ENCODE peak calls at places on chromosomes 3 and 15, in ten cellular contexts. One of them, this sample, is unnamed.

GRCh38 chr3:111369953-111370352 is 172.0 kb upstream of the CD96 start:
- DNase-seq in Peyer's patch: no peak
- DNase-seq in body of pancreas: no peak
- DNase-seq in A549: no peak
- DNase-seq in spleen: no peak
- DNase-seq in uterus: no peak
- DNase-seq in heart left ventricle: no peak
- DNase-seq in breast epithelium: no peak
- DNase-seq in lower leg skin: no peak
- DNase-seq in upper lobe of left lung: no peak
- DNase-seq in this sample: no peak

GRCh38 chr3:44110643-44111042 is 131.0 kb upstream of the TOPAZ1 start:
- DNase-seq in Peyer's patch: no peak
- DNase-seq in body of pancreas: no peak
- DNase-seq in A549: no peak
- DNase-seq in spleen: no peak
- DNase-seq in uterus: no peak
- DNase-seq in heart left ventricle: no peak
- DNase-seq in breast epithelium: no peak
- DNase-seq in lower leg skin: no peak
- DNase-seq in upper lobe of left lung: no peak
- DNase-seq in this sample: no peak

GRCh38 chr15:61946778-61947177 is 113.5 kb downstream of the VPS13C start:
- DNase-seq in Peyer's patch: no peak
- DNase-seq in body of pancreas: no peak
- DNase-seq in A549: no peak
- DNase-seq in spleen: no peak
- DNase-seq in uterus: no peak
- DNase-seq in heart left ventricle: no peak
- DNase-seq in breast epithelium: no peak
- DNase-seq in lower leg skin: no peak
- DNase-seq in upper lobe of left lung: no peak
- DNase-seq in this sample: no peak

GRCh38 chr3:25007974-25008658 is 419.9 kb upstream of the RARB start:
- DNase-seq in Peyer's patch: no peak
- DNase-seq in body of pancreas: peak; percentile 21
- DNase-seq in A549: no peak
- DNase-seq in spleen: no peak
- DNase-seq in uterus: peak; percentile 26
- DNase-seq in heart left ventricle: no peak
- DNase-seq in breast epithelium: no peak
- DNase-seq in lower leg skin: no peak
- DNase-seq in upper lobe of left lung: no peak
- DNase-seq in this sample: no peak

GRCh38 chr15:58606577-58607080 is 142.9 kb downstream of the ADAM10 start:
- DNase-seq in Peyer's patch: no peak
- DNase-seq in body of pancreas: no peak
- DNase-seq in A549: no peak
- DNase-seq in spleen: no peak
- DNase-seq in uterus: no peak
- DNase-seq in heart left ventricle: no peak
- DNase-seq in breast epithelium: no peak
- DNase-seq in lower leg skin: no peak
- DNase-seq in upper lobe of left lung: no peak
- DNase-seq in this sample: no peak

GRCh38 chr15:32135326-32135725 is 105.0 kb downstream of the CHRNA7 start:
- DNase-seq in Peyer's patch: no peak
- DNase-seq in body of pancreas: peak; percentile 36
- DNase-seq in A549: no peak
- DNase-seq in spleen: no peak
- DNase-seq in uterus: no peak
- DNase-seq in heart left ventricle: no peak
- DNase-seq in breast epithelium: no peak
- DNase-seq in lower leg skin: no peak
- DNase-seq in upper lobe of left lung: no peak
- DNase-seq in this sample: no peak

GRCh38 chr3:24100694-24101402 is 155.8 kb downstream of the NR1D2 start:
- DNase-seq in Peyer's patch: no peak
- DNase-seq in body of pancreas: peak; percentile 16
- DNase-seq in A549: no peak
- DNase-seq in spleen: no peak
- DNase-seq in uterus: no peak
- DNase-seq in heart left ventricle: peak; percentile 43
- DNase-seq in breast epithelium: no peak
- DNase-seq in lower leg skin: no peak
- DNase-seq in upper lobe of left lung: no peak
- DNase-seq in this sample: no peak

GRCh38 chr3:11602441-11602840 is 41.3 kb downstream of the VGLL4 start:
- DNase-seq in Peyer's patch: no peak
- DNase-seq in body of pancreas: no peak
- DNase-seq in A549: no peak
- DNase-seq in spleen: no peak
- DNase-seq in uterus: no peak
- DNase-seq in heart left ventricle: no peak
- DNase-seq in breast epithelium: no peak
- DNase-seq in lower leg skin: no peak
- DNase-seq in upper lobe of left lung: no peak
- DNase-seq in this sample: no peak

GRCh38 chr3:50202353-50203112 is 2.5 kb upstream of the SLC38A3 start:
- DNase-seq in Peyer's patch: no peak
- DNase-seq in body of pancreas: no peak
- DNase-seq in A549: no peak
- DNase-seq in spleen: no peak
- DNase-seq in uterus: no peak
- DNase-seq in heart left ventricle: no peak
- DNase-seq in breast epithelium: no peak
- DNase-seq in lower leg skin: no peak
- DNase-seq in upper lobe of left lung: peak; percentile 32
- DNase-seq in this sample: no peak

GRCh38 chr3:67790043-67790442 is 135.6 kb upstream of the SUCLG2 start:
- DNase-seq in Peyer's patch: no peak
- DNase-seq in body of pancreas: peak; percentile 36
- DNase-seq in A549: peak; percentile 5
- DNase-seq in spleen: no peak
- DNase-seq in uterus: no peak
- DNase-seq in heart left ventricle: no peak
- DNase-seq in breast epithelium: no peak
- DNase-seq in lower leg skin: no peak
- DNase-seq in upper lobe of left lung: no peak
- DNase-seq in this sample: peak; percentile 63

GRCh38 chr15:52283281-52283680 is 12.3 kb downstream of the MYO5C start:
- DNase-seq in Peyer's patch: no peak
- DNase-seq in body of pancreas: peak; percentile 79
- DNase-seq in A549: no peak
- DNase-seq in spleen: no peak
- DNase-seq in uterus: no peak
- DNase-seq in heart left ventricle: no peak
- DNase-seq in breast epithelium: no peak
- DNase-seq in lower leg skin: no peak
- DNase-seq in upper lobe of left lung: no peak
- DNase-seq in this sample: no peak

GRCh38 chr3:126180477-126181397 is at the start of gene ALDH1L1:
- DNase-seq in Peyer's patch: peak; percentile 65
- DNase-seq in body of pancreas: peak; percentile 97
- DNase-seq in A549: no peak
- DNase-seq in spleen: no peak
- DNase-seq in uterus: peak; percentile 90
- DNase-seq in heart left ventricle: peak; percentile 93
- DNase-seq in breast epithelium: peak; percentile 69
- DNase-seq in lower leg skin: no peak
- DNase-seq in upper lobe of left lung: peak; percentile 90
- DNase-seq in this sample: peak; percentile 24

GRCh38 chr3:180594631-180595348 is 7.2 kb upstream of the TTC14 start:
- DNase-seq in Peyer's patch: no peak
- DNase-seq in body of pancreas: no peak
- DNase-seq in A549: peak; percentile 3
- DNase-seq in spleen: no peak
- DNase-seq in uterus: no peak
- DNase-seq in heart left ventricle: no peak
- DNase-seq in breast epithelium: no peak
- DNase-seq in lower leg skin: no peak
- DNase-seq in upper lobe of left lung: no peak
- DNase-seq in this sample: peak; percentile 39

GRCh38 chr3:70108546-70108945 is 109.0 kb downstream of the SAMMSON start:
- DNase-seq in Peyer's patch: no peak
- DNase-seq in body of pancreas: no peak
- DNase-seq in A549: no peak
- DNase-seq in spleen: no peak
- DNase-seq in uterus: no peak
- DNase-seq in heart left ventricle: no peak
- DNase-seq in breast epithelium: no peak
- DNase-seq in lower leg skin: no peak
- DNase-seq in upper lobe of left lung: no peak
- DNase-seq in this sample: no peak

GRCh38 chr3:70110066-70110465 is 110.5 kb downstream of the SAMMSON start:
- DNase-seq in Peyer's patch: no peak
- DNase-seq in body of pancreas: no peak
- DNase-seq in A549: no peak
- DNase-seq in spleen: no peak
- DNase-seq in uterus: no peak
- DNase-seq in heart left ventricle: no peak
- DNase-seq in breast epithelium: no peak
- DNase-seq in lower leg skin: no peak
- DNase-seq in upper lobe of left lung: no peak
- DNase-seq in this sample: no peak

GRCh38 chr3:70111381-70111780 is 111.8 kb downstream of the SAMMSON start:
- DNase-seq in Peyer's patch: no peak
- DNase-seq in body of pancreas: no peak
- DNase-seq in A549: no peak
- DNase-seq in spleen: no peak
- DNase-seq in uterus: no peak
- DNase-seq in heart left ventricle: no peak
- DNase-seq in breast epithelium: no peak
- DNase-seq in lower leg skin: no peak
- DNase-seq in upper lobe of left lung: no peak
- DNase-seq in this sample: no peak

GRCh38 chr3:70108072-70108471 is 108.5 kb downstream of the SAMMSON start:
- DNase-seq in Peyer's patch: no peak
- DNase-seq in body of pancreas: peak; percentile 52
- DNase-seq in A549: no peak
- DNase-seq in spleen: no peak
- DNase-seq in uterus: no peak
- DNase-seq in heart left ventricle: no peak
- DNase-seq in breast epithelium: no peak
- DNase-seq in lower leg skin: no peak
- DNase-seq in upper lobe of left lung: no peak
- DNase-seq in this sample: peak; percentile 42
- TF ChIP-seq CTCF in Peyer's patch: peak; percentile 22
- TF ChIP-seq CTCF in body of pancreas: peak; percentile 55
- TF ChIP-seq CTCF in A549: no peak
- TF ChIP-seq CTCF in spleen: peak; percentile 45
- TF ChIP-seq CTCF in uterus: no peak
- TF ChIP-seq CTCF in heart left ventricle: peak; percentile 33
- TF ChIP-seq CTCF in breast epithelium: no peak
- TF ChIP-seq CTCF in lower leg skin: no peak
- TF ChIP-seq CTCF in upper lobe of left lung: peak; percentile 28
- TF ChIP-seq CTCF in this sample: peak; percentile 49

GRCh38 chr15:74238984-74239645 is 3.0 kb downstream of the CCDC33 start:
- DNase-seq in Peyer's patch: no peak
- DNase-seq in body of pancreas: no peak
- DNase-seq in A549: no peak
- DNase-seq in spleen: no peak
- DNase-seq in uterus: no peak
- DNase-seq in heart left ventricle: no peak
- DNase-seq in breast epithelium: no peak
- DNase-seq in lower leg skin: no peak
- DNase-seq in upper lobe of left lung: no peak
- DNase-seq in this sample: no peak
- TF ChIP-seq POLR2A in Peyer's patch: no peak
- TF ChIP-seq POLR2A in body of pancreas: no peak
- TF ChIP-seq POLR2A in A549: no peak
- TF ChIP-seq POLR2A in spleen: no peak
- TF ChIP-seq POLR2A in uterus: no peak
- TF ChIP-seq POLR2A in heart left ventricle: no peak
- TF ChIP-seq POLR2A in breast epithelium: no peak
- TF ChIP-seq POLR2A in lower leg skin: no peak
- TF ChIP-seq POLR2A in upper lobe of left lung: no peak
- TF ChIP-seq POLR2A in this sample: no peak

GRCh38 chr15:38991701-38992100 is 427.1 kb upstream of the RASGRP1 start:
- DNase-seq in Peyer's patch: no peak
- DNase-seq in body of pancreas: peak; percentile 3
- DNase-seq in A549: no peak
- DNase-seq in spleen: no peak
- DNase-seq in uterus: no peak
- DNase-seq in heart left ventricle: no peak
- DNase-seq in breast epithelium: no peak
- DNase-seq in lower leg skin: no peak
- DNase-seq in upper lobe of left lung: no peak
- DNase-seq in this sample: no peak

GRCh38 chr15:38994310-38994709 is 429.7 kb upstream of the RASGRP1 start:
- DNase-seq in Peyer's patch: no peak
- DNase-seq in body of pancreas: no peak
- DNase-seq in A549: no peak
- DNase-seq in spleen: no peak
- DNase-seq in uterus: no peak
- DNase-seq in heart left ventricle: no peak
- DNase-seq in breast epithelium: no peak
- DNase-seq in lower leg skin: no peak
- DNase-seq in upper lobe of left lung: no peak
- DNase-seq in this sample: no peak

GRCh38 chr15:38996111-38996541 is 431.5 kb upstream of the RASGRP1 start:
- DNase-seq in Peyer's patch: no peak
- DNase-seq in body of pancreas: peak; percentile 28
- DNase-seq in A549: no peak
- DNase-seq in spleen: no peak
- DNase-seq in uterus: no peak
- DNase-seq in heart left ventricle: no peak
- DNase-seq in breast epithelium: no peak
- DNase-seq in lower leg skin: no peak
- DNase-seq in upper lobe of left lung: no peak
- DNase-seq in this sample: no peak

GRCh38 chr15:38991126-38991525 is 426.5 kb upstream of the RASGRP1 start:
- DNase-seq in Peyer's patch: no peak
- DNase-seq in body of pancreas: no peak
- DNase-seq in A549: no peak
- DNase-seq in spleen: no peak
- DNase-seq in uterus: no peak
- DNase-seq in heart left ventricle: no peak
- DNase-seq in breast epithelium: no peak
- DNase-seq in lower leg skin: no peak
- DNase-seq in upper lobe of left lung: no peak
- DNase-seq in this sample: peak; percentile 11

GRCh38 chr15:38992541-38993334 is 428.1 kb upstream of the RASGRP1 start:
- DNase-seq in Peyer's patch: no peak
- DNase-seq in body of pancreas: no peak
- DNase-seq in A549: no peak
- DNase-seq in spleen: no peak
- DNase-seq in uterus: no peak
- DNase-seq in heart left ventricle: no peak
- DNase-seq in breast epithelium: no peak
- DNase-seq in lower leg skin: no peak
- DNase-seq in upper lobe of left lung: no peak
- DNase-seq in this sample: no peak
- H3K4me3 ChIP-seq in Peyer's patch: no peak overlapping the region
- H3K4me3 ChIP-seq in body of pancreas: no peak overlapping the region
- H3K4me3 ChIP-seq in A549: no peak overlapping the region
- H3K4me3 ChIP-seq in spleen: no peak overlapping the region
- H3K4me3 ChIP-seq in uterus: no peak overlapping the region
- H3K4me3 ChIP-seq in heart left ventricle: no peak overlapping the region
- H3K4me3 ChIP-seq in breast epithelium: no peak overlapping the region
- H3K4me3 ChIP-seq in lower leg skin: no peak overlapping the region
- H3K4me3 ChIP-seq in upper lobe of left lung: no peak overlapping the region
- H3K4me3 ChIP-seq in this sample: no peak overlapping the region

GRCh38 chr3:39558775-39559306 is 91.4 kb downstream of the MOBP start:
- DNase-seq in Peyer's patch: no peak
- DNase-seq in body of pancreas: no peak
- DNase-seq in A549: no peak
- DNase-seq in spleen: no peak
- DNase-seq in uterus: no peak
- DNase-seq in heart left ventricle: no peak
- DNase-seq in breast epithelium: no peak
- DNase-seq in lower leg skin: no peak
- DNase-seq in upper lobe of left lung: no peak
- DNase-seq in this sample: no peak
- TF ChIP-seq CTCF in Peyer's patch: no peak
- TF ChIP-seq CTCF in body of pancreas: no peak
- TF ChIP-seq CTCF in A549: no peak
- TF ChIP-seq CTCF in spleen: no peak
- TF ChIP-seq CTCF in uterus: no peak
- TF ChIP-seq CTCF in heart left ventricle: no peak
- TF ChIP-seq CTCF in breast epithelium: no peak
- TF ChIP-seq CTCF in lower leg skin: no peak
- TF ChIP-seq CTCF in upper lobe of left lung: no peak
- TF ChIP-seq CTCF in this sample: no peak